ENCODE peak calls at places on chromosomes 4 and X, in nine cellular contexts. E is activated CD8-positive, alpha-beta memory T cell treated with anti-CD3 and anti-CD28 coated beads for 1 hour; Y is T-cell; F is mammary epithelial cell; Q is dorsolateral prefrontal cortex; I is NCI-H774; L is left colon; C is left cardiac atrium; V is AG04450. D is an unnamed sample.

GRCh38 chr4:5361968-5362367 is 310.7 kb downstream of the STK32B start:
- DNase-seq in E (no peak), Y (no peak), F (peak; percentile 8), Q (no peak), I (no peak), L (no peak), C (no peak), V (no peak), D (no peak)

GRCh38 chrX:46251755-46252154 is 293.5 kb downstream of the ZNF674 start:
- DNase-seq in E (no peak), Y (no peak), F (peak; percentile 66), Q (no peak), I (no peak), L (no peak), C (no peak), V (no peak), D (no peak)

GRCh38 chr4:76527666-76528065 is 92.6 kb downstream of the SHROOM3 start:
- DNase-seq in E (no peak), Y (no peak), F (peak; percentile 46), Q (no peak), I (no peak), L (no peak), C (no peak), V (no peak), D (no peak)

GRCh38 chr4:86497980-86498379 is 96.1 kb upstream of the PTPN13 start:
- DNase-seq in E (no peak), Y (no peak), F (no peak), Q (no peak), I (no peak), L (no peak), C (peak; percentile 32), V (no peak), D (no peak)

GRCh38 chr4:39846705-39847104 is 131.0 kb downstream of the PDS5A start:
- DNase-seq in E (no peak), Y (no peak), F (no peak), Q (no peak), I (no peak), L (no peak), C (no peak), V (no peak), D (no peak)

GRCh38 chrX:129360175-129360574 is 163.1 kb downstream of the SMARCA1 start:
- DNase-seq in E (no peak), Y (peak; percentile 12), F (peak; percentile 34), Q (no peak), I (peak; percentile 57), L (no peak), C (peak; percentile 18), V (no peak), D (no peak)

GRCh38 chr4:38805530-38806145 is 1.0 kb upstream of the TLR1 start:
- DNase-seq in E (no peak), Y (no peak), F (no peak), Q (no peak), I (peak; percentile 16), L (peak; percentile 38), C (peak; percentile 34), V (no peak), D (peak; percentile 26)

GRCh38 chr4:2837904-2838496 is 5.6 kb upstream of the ADD1 start:
- DNase-seq in E (peak; percentile 55), Y (peak; percentile 73), F (no peak), Q (no peak), I (no peak), L (no peak), C (no peak), V (no peak), D (no peak)

GRCh38 chr4:153233761-153234371 is 29.6 kb downstream of the TRIM2 start:
- DNase-seq in E (no peak), Y (no peak), F (peak; percentile 92), Q (no peak), I (no peak), L (no peak), C (no peak), V (no peak), D (no peak)

D was measured in frontal cortex.